ENCODE peak calls at places on chromosomes 13 and 19, in eight cellular contexts. W is epithelial cell of proximal tubule, Z is cardiac fibroblast, V is colonic mucosa, E is AG09309, B is left lung, K is AG10803, F is lower leg skin. M is an unnamed sample.

GRCh38 chr13:94595006-94595942 is 678 bp downstream of the TGDS start:
- DNase-seq in B (no peak), K (peak), F (no peak), E (no peak), W (no peak), Z (peak), V (peak), M (peak)

GRCh38 chr13:30906411-30906990 is 430 bp downstream of the MEDAG start:
- DNase-seq in F (no peak), V (no peak), W (no peak), K (no peak), Z (no peak), E (no peak), B (no peak), M (no peak)

GRCh38 chr19:36245210-36246005 is 30.5 kb downstream of the ZNF146 start:
- DNase-seq in K (no peak), V (no peak), Z (no peak), F (no peak), E (no peak), B (no peak), W (no peak), M (no peak)

GRCh38 chr19:16154557-16154956 is 11.1 kb downstream of the HSH2D start:
- DNase-seq in E (no peak), F (no peak), V (no peak), Z (no peak), K (no peak), W (no peak), B (no peak), M (no peak)

GRCh38 chr19:22602631-22603272 is 31.4 kb upstream of the ZNF492 start:
- DNase-seq in V (no peak), F (peak), E (no peak), Z (no peak), K (no peak), W (no peak), B (no peak), M (no peak)

GRCh38 chr19:4414800-4415251 is 12.4 kb downstream of the CHAF1A start:
- DNase-seq in K (no peak), E (no peak), V (no peak), B (no peak), W (no peak), F (no peak), Z (no peak), M (no peak)

GRCh38 chr13:113669231-113669870 is 2.3 kb downstream of the GRK1 start:
- DNase-seq in K (no peak), W (no peak), V (no peak), B (peak), Z (no peak), F (no peak), E (no peak), M (no peak)

GRCh38 chr19:33676999-33677665 is 55.4 kb downstream of the CHST8 start:
- DNase-seq in V (no peak), W (no peak), E (no peak), B (no peak), F (no peak), K (no peak), Z (no peak), M (no peak)

GRCh38 chr19:48619692-48620565 is 623 bp downstream of the SPHK2 start:
- DNase-seq in E (no peak), B (no peak), F (no peak), K (peak), W (no peak), V (peak), Z (peak), M (peak)

GRCh38 chr13:25281193-25281936 is 5.9 kb downstream of the MTMR6 start:
- DNase-seq in K (no peak), Z (no peak), F (no peak), B (no peak), V (no peak), E (no peak), W (no peak), M (no peak)

GRCh38 chr19:49588370-49589122 is 2.4 kb upstream of the PRR12 start:
- DNase-seq in W (no peak), Z (no peak), V (peak), F (no peak), K (no peak), E (no peak), B (no peak), M (no peak)

GRCh38 chr13:98548230-98548629 is 28.7 kb downstream of the STK24 start:
- DNase-seq in E (no peak), K (no peak), F (no peak), W (no peak), Z (peak), V (no peak), B (no peak), M (no peak)

GRCh38 chr13:111046590-111047141 is 68.4 kb upstream of the ARHGEF7 start:
- DNase-seq in Z (peak), B (no peak), K (peak), W (no peak), E (no peak), F (no peak), V (no peak), M (no peak)

GRCh38 chr13:43981091-43981490 is 101.4 kb downstream of the LACC1 start:
- DNase-seq in V (no peak), B (no peak), E (no peak), W (no peak), K (no peak), Z (no peak), F (no peak), M (no peak)

GRCh38 chr13:35693142-35693784 is 216.8 kb upstream of the MAB21L1 start:
- DNase-seq in K (no peak), W (no peak), B (no peak), Z (no peak), E (no peak), V (no peak), F (no peak), M (peak)

GRCh38 chr19:10256551-10256950 is 4.5 kb downstream of the MRPL4 start:
- DNase-seq in E (no peak), V (no peak), W (no peak), K (no peak), Z (no peak), B (no peak), F (no peak), M (no peak)

GRCh38 chr13:23579072-23579885 is 9.1 kb downstream of the TNFRSF19 start:
- DNase-seq in Z (peak), V (peak), E (peak), F (peak), K (peak), B (peak), W (no peak), M (peak)

GRCh38 chr19:34963531-34964406 is at the start of gene ZNF792:
- DNase-seq in K (peak), E (no peak), Z (peak), B (peak), F (no peak), W (no peak), V (peak), M (peak)

GRCh38 chr13:24264976-24265375 is 44.4 kb upstream of the C1QTNF9 start:
- DNase-seq in E (no peak), W (no peak), Z (no peak), K (no peak), V (no peak), B (peak), F (no peak), M (no peak)

GRCh38 chr19:45496349-45496953 is 396 bp downstream of the RTN2 start:
- DNase-seq in Z (no peak), V (peak), E (no peak), B (no peak), W (no peak), F (no peak), K (no peak), M (peak)

GRCh38 chr19:45499196-45500180 is 1.2 kb downstream of the PPM1N start:
- DNase-seq in W (no peak), V (peak), Z (peak), B (no peak), E (no peak), K (peak), F (peak), M (peak)

GRCh38 chr19:45498411-45499195 is at the start of gene PPM1N:
- DNase-seq in Z (peak), V (peak), K (peak), E (no peak), F (no peak), B (no peak), W (no peak), M (peak)

GRCh38 chr19:45495178-45495577 is 1.7 kb downstream of the RTN2 start:
- DNase-seq in K (no peak), W (no peak), F (no peak), V (no peak), Z (no peak), E (no peak), B (no peak), M (no peak)

GRCh38 chr19:45497791-45498190 is 452 bp upstream of the PPM1N start:
- DNase-seq in F (no peak), V (no peak), W (no peak), B (no peak), Z (no peak), E (no peak), K (no peak), M (no peak)
- H3K4me3 ChIP-seq in F (no peak), V (no peak), W (no peak), B (no peak), Z (no peak), E (no peak), K (no peak), M (no peak)

DNA sequence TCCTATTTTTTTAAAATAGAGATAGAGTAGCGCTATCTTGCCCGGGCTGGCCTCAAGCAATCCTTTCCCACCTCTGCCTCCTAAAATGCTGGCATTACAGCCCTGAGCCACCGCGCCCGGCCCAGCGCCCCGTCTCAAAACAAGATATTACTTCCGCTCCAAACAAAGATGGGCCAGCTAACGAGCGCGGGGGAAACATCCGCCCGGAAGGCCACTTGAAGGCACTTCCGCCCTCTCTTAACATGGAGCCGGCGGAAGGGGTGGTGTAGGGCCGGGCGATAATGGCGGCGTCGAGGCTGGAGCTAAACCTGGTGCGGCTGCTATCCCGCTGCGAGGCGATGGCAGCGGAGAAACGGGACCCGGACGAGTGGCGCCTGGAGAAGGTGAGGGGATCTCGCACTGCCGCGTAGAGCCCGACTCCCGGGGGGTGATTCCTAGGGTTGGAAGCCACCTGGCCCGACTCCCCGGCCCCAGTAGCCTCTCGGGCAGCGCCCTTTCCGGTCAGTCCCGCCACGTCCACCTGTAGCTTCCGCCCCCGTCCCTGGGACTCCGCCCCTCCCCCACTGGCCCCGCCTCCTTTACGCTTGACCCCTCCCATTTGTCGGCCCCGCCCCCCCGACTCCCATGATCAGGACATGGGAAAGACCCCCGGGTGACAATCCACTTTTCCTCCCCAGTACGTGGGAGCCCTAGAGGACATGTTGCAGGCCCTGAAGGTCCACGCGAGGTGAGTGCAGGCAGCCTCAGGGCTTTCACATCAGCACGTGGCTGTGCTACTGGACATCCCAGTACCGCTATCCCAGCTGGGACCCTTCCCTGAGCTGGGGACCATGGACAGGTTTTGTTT is at the start of gene USE1:
- DNase-seq in Z (peak), V (peak), F (peak), W (peak), K (peak), B (peak), E (peak), M (peak)
- H3K4me3 ChIP-seq in Z (peak), V (peak), F (peak), W (peak), K (peak), B (peak), E (peak), M (peak)

GRCh38 chr13:75544681-75545333 is 4.8 kb upstream of the UCHL3 start:
- DNase-seq in K (peak), Z (peak), B (no peak), V (no peak), E (peak), F (no peak), W (peak), M (no peak)

GRCh38 chr13:75547917-75548316 is 1.7 kb upstream of the UCHL3 start:
- DNase-seq in W (no peak), Z (no peak), B (no peak), E (no peak), F (no peak), V (no peak), K (no peak), M (no peak)

GRCh38 chr13:75549262-75550158 is at the start of gene UCHL3:
- DNase-seq in B (peak), W (peak), F (peak), Z (peak), V (peak), E (peak), K (peak), M (peak)

GRCh38 chr13:75554981-75555380 is 5.4 kb downstream of the UCHL3 start:
- DNase-seq in Z (no peak), F (no peak), E (no peak), K (no peak), W (no peak), B (no peak), V (no peak), M (no peak)

DNA sequence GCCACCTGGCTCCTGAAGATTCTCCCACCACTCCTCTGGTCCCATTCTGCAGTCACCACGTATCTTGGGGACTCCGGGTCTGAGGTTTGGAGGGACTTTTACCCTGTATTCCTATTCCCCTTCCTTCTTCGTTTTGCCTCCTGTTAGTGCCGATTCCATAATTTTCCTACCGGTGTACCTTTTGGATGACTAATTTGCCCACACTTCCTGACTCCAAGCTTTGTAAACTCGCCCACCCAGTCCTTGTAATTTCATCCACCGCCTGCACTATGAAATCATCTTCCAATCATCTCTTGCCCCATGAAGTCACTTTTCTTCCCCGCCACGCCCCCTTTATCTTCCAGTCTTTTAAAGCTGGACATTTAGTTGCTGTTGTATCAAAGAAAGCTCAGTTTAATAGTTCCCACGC is 572 bp downstream of the UCHL3 start:
- DNase-seq in K (peak), F (no peak), Z (peak), W (no peak), V (peak), E (no peak), B (no peak), M (peak)
- H3K4me3 ChIP-seq in K (peak), F (peak), Z (peak), W (peak), V (peak), E (peak), B (peak), M (peak)

GRCh38 chr19:3098141-3098514 is 4.0 kb downstream of the GNA11 start:
- DNase-seq in K (peak), E (no peak), Z (peak), V (peak), B (no peak), F (no peak), W (no peak), M (no peak)
- H3K4me3 ChIP-seq in K (peak), E (peak), Z (peak), V (peak), B (no peak), F (no peak), W (peak), M (no peak)

DNA sequence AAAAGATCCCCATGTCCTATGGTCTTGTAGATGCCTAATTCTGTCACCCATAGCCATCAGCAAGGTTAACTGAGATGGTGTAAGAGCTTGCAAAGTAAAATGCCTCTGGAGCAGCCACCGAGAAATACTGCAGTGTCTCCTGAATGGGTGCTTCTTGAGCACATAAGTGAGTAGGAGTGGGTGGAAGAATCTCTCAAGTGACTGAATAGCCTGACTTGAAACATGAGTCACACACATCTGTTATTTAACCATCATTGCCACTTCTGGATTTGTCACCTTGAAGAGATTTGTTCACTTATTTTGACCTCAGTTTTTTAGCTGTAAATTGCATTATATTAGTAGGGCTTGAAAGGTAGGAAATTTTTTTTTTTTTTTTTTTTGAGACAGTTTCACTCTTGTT is 2.3 kb downstream of the ZNF714 start:
- DNase-seq in B (no peak), E (peak), W (peak), Z (peak), F (no peak), K (peak), V (no peak), M (peak)
- H3K4me3 ChIP-seq in B (no peak), E (no peak), W (no peak), Z (no peak), F (no peak), K (no peak), V (no peak), M (no peak)

DNA sequence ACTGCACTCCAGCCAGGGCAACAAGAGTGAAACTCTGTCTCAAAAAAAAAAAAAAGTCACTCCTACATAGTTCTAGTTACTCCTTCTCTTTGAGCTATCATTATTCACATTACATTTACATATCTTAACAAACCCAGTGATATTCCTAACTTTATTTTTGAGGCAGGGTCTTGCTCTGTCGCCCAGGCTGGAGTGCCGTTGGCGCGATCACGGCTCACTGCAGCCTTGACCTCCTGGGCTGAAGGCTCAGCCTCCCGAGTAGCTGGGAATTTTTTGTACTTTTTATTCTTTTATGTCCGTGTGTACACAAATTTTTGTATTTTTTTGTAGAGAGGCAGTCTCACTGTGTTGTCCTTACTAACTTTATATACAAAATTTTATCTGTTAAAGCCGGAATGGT is 587 bp upstream of the RPS15 start:
- DNase-seq in E (no peak), F (no peak), Z (no peak), V (no peak), W (no peak), B (no peak), K (no peak), M (no peak)
- H3K4me3 ChIP-seq in E (no peak), F (no peak), Z (no peak), V (peak), W (peak), B (no peak), K (no peak), M (no peak)

GRCh38 chr19:30390356-30390988 is 18.3 kb downstream of the ZNF536 start:
- DNase-seq in F (no peak), E (no peak), B (no peak), K (no peak), V (no peak), Z (no peak), W (no peak), M (no peak)
- H3K4me3 ChIP-seq in F (no peak), E (no peak), B (no peak), K (no peak), V (no peak), Z (no peak), W (no peak), M (no peak)

DNA sequence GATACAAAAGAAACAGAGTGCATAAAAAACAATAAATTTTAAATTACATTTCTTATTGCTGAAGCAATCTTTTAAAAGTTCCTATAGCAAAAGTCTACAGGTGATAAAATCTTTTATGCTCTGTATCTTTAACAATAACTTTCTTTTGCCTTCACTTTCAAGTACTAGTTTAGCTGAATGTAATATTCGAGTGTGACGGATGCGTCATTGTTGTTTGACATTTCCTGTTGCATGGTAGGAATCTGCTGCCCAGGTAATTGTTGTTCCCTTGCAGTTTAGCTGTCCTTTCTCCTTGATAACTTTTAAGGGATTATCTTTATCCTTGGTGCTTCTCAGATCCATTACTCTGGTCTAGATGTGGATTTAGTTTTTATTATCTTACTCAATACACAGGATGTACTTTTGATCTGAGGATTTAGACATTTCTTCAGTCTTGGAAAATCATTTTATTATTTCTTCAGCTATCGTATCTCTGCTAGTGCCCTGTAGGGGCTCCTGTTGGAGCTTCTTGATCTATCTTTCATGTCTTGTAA is 2.1 kb upstream of the CPB2 start:
- DNase-seq in B (no peak), Z (no peak), K (no peak), F (no peak), E (no peak), V (no peak), W (no peak), M (no peak)
- H3K4me3 ChIP-seq in B (no peak), Z (no peak), K (no peak), F (no peak), E (no peak), V (no peak), W (no peak), M (no peak)

DNA sequence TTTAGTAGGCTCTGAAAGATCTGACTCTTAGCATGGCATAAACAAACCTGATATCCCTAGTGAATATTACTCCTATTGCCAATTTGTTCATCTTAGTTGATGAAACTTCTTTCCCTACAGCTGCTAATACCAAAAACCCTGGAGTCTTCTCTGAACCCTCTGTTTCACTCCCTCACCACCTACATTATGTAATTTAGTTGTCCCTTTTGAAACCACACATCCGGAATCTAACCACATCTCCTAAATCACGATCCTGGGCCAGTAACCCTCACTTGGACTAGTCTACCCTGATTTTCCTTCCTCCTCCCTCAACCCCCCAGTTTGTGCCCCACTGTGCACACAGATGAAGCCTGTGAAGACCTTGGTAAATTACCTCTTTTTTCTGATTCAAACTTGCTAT is 1.2 kb downstream of the ZNF256 start:
- DNase-seq in K (no peak), E (no peak), B (no peak), F (no peak), V (no peak), W (no peak), Z (no peak), M (no peak)
- H3K4me3 ChIP-seq in K (peak), E (peak), B (no peak), F (no peak), V (peak), W (peak), Z (peak), M (peak)

DNA sequence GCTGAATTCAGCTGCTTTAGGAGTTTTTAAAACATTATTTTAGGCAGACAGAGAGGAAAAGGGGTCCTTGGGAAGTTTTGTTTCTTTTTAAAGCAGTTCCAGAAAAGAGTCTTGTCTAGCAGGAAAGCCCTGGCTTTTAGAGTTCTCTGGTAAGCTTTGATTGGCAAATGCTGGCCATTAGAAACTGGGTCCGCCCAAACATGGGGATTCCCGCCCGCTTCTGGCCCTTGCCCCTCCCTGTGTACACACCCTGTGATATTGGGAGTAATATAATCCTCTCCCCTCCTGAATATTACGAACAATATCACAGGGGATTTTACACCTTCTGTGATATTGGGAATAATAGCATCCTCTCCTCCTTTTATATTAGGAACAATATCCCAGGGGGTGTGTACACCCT is 58.9 kb downstream of the ERICH4 start:
- DNase-seq in B (no peak), E (no peak), W (no peak), K (no peak), Z (no peak), F (no peak), V (no peak), M (no peak)
- H3K4me3 ChIP-seq in B (no peak), E (no peak), W (no peak), K (no peak), Z (no peak), F (no peak), V (no peak), M (no peak)

M was measured in hepatocyte.